ENCODE peak calls at places on chromosome X, in nine cellular contexts. T is A172; A is left kidney; F is head of caudate nucleus; J is KG1; Y is activated T-cell treated with anti-CD3 and anti-CD28 coated beads, Interleukin-2, amount 50 U/mL, for 72 hours; M is NCI-H748 treated with DMSO at 0.1 percent for 48 hours; Q is AG20443; I is T-helper 2 cell. K is an unnamed sample.

GRCh38 chrX:123189318-123189717 is 5.2 kb downstream of the GRIA3 start:
- DNase-seq in Q (no peak), Y (no peak), F (peak), T (no peak), M (no peak), I (no peak), J (no peak), A (no peak), K (no peak)

GRCh38 chrX:43973249-43973672 is at the start of gene NDP:
- DNase-seq in F (peak), A (peak), Y (no peak), Q (peak), I (no peak), M (peak), T (no peak), J (no peak), K (no peak)

GRCh38 chrX:45295587-45295986 is 94.9 kb upstream of the DIPK2B start:
- DNase-seq in F (no peak), J (no peak), I (no peak), T (peak), A (peak), M (peak), Y (no peak), Q (peak), K (peak)

GRCh38 chrX:45068555-45068954 is 132.1 kb downstream of the DIPK2B start:
- DNase-seq in Q (no peak), J (no peak), F (no peak), T (no peak), A (no peak), I (no peak), M (no peak), Y (no peak), K (no peak)

GRCh38 chrX:69163936-69164741 is 1.1 kb downstream of the PJA1 start:
- DNase-seq in A (peak), F (peak), I (peak), Y (peak), M (peak), Q (peak), J (no peak), T (no peak), K (no peak)

GRCh38 chrX:18119856-18120255 is 100.8 kb downstream of the BEND2 start:
- DNase-seq in F (no peak), I (no peak), M (peak), Y (no peak), A (peak), T (no peak), Q (no peak), J (no peak), K (no peak)

GRCh38 chrX:53547668-53548067 is 113.5 kb upstream of the HSD17B10 start:
- DNase-seq in M (no peak), T (no peak), I (no peak), Y (no peak), A (no peak), Q (no peak), F (no peak), J (no peak), K (no peak)

GRCh38 chrX:112536544-112536943 is 143.2 kb downstream of the LHFPL1 start:
- DNase-seq in A (peak), Y (no peak), Q (peak), J (no peak), M (no peak), T (no peak), F (no peak), I (no peak), K (no peak)

GRCh38 chrX:139448996-139449395 is 81.5 kb upstream of the F9 start:
- DNase-seq in F (no peak), M (no peak), A (no peak), T (no peak), I (no peak), J (no peak), Y (no peak), Q (peak), K (peak)

GRCh38 chrX:154006965-154007364 is 12.7 kb downstream of the IRAK1 start:
- DNase-seq in F (no peak), A (peak), J (no peak), T (no peak), I (no peak), M (no peak), Q (no peak), Y (no peak), K (no peak)

GRCh38 chrX:104117753-104118152 is 5.4 kb downstream of the ZCCHC18 start:
- DNase-seq in J (no peak), A (no peak), I (no peak), M (no peak), T (no peak), Y (no peak), Q (no peak), F (no peak), K (no peak)